ENCODE peak calls at places on chromosomes 11 and 22, in six cellular contexts. G, Z, S, D, E and N are unnamed samples.

GRCh38 chr22:45548991-45549736 is 46.5 kb downstream of the FBLN1 start:
- DNase-seq in D (no peak), S (peak; percentile 49), G (no peak), E (no peak), Z (no peak), N (no peak)

GRCh38 chr11:60594998-60595637 is 79.9 kb downstream of the MS4A13 start:
- DNase-seq in S (no peak), G (no peak), E (no peak), D (no peak), Z (no peak), N (no peak)

GRCh38 chr22:24521791-24522245 is 26.7 kb downstream of the UPB1 start:
- DNase-seq in E (no peak), G (no peak), S (peak; percentile 91), D (peak; percentile 69), Z (no peak), N (no peak)

GRCh38 chr11:114125531-114125930 is 66.0 kb downstream of the ZBTB16 start:
- DNase-seq in S (no peak), G (no peak), D (no peak), E (no peak), Z (no peak), N (no peak)

GRCh38 chr11:47552086-47552580 is 799 bp downstream of the CELF1 start:
- DNase-seq in G (no peak), Z (no peak), S (peak; percentile 63), D (peak; percentile 58), E (no peak), N (no peak)

GRCh38 chr11:78613053-78613813 is 38.6 kb upstream of the NARS2 start:
- DNase-seq in G (no peak), Z (no peak), D (no peak), E (no peak), S (peak; percentile 22), N (no peak)

GRCh38 chr11:34316347-34317037 is 41.3 kb downstream of the ABTB2 start:
- DNase-seq in G (no peak), D (no peak), E (no peak), S (no peak), Z (no peak), N (no peak)

GRCh38 chr11:17921620-17922473 is 91.0 kb downstream of the SERGEF start:
- DNase-seq in Z (no peak), S (no peak), G (no peak), D (no peak), E (no peak), N (peak; percentile 68)

GRCh38 chr11:16809901-16810668 is 71.6 kb downstream of the C11orf58 start:
- DNase-seq in G (no peak), Z (no peak), S (no peak), D (no peak), E (peak; percentile 58), N (no peak)

GRCh38 chr22:48940988-48941902 is 886.4 kb downstream of the BRD1 start:
- DNase-seq in G (no peak), D (peak; percentile 37), Z (no peak), S (no peak), E (peak; percentile 30), N (no peak)

GRCh38 chr11:13486926-13487660 is 8.7 kb downstream of the PTH start:
- DNase-seq in S (peak; percentile 87), E (no peak), D (peak; percentile 91), G (no peak), Z (no peak), N (no peak)

GRCh38 chr11:71995726-71996291 is 2.9 kb upstream of the IL18BP start:
- DNase-seq in G (no peak), E (no peak), Z (no peak), S (no peak), D (no peak), N (no peak)

GRCh38 chr22:32518848-32519247 is 44.2 kb downstream of the FBXO7 start:
- DNase-seq in E (no peak), S (peak; percentile 40), D (no peak), G (no peak), Z (no peak), N (no peak)

GRCh38 chr22:40116496-40117200 is 61.1 kb upstream of the TNRC6B start:
- DNase-seq in G (no peak), E (no peak), S (no peak), Z (no peak), D (no peak), N (no peak)

GRCh38 chr11:102637731-102638130 is 12.6 kb upstream of the MMP20 start:
- DNase-seq in G (no peak), Z (no peak), E (no peak), D (no peak), S (no peak), N (no peak)

DNA sequence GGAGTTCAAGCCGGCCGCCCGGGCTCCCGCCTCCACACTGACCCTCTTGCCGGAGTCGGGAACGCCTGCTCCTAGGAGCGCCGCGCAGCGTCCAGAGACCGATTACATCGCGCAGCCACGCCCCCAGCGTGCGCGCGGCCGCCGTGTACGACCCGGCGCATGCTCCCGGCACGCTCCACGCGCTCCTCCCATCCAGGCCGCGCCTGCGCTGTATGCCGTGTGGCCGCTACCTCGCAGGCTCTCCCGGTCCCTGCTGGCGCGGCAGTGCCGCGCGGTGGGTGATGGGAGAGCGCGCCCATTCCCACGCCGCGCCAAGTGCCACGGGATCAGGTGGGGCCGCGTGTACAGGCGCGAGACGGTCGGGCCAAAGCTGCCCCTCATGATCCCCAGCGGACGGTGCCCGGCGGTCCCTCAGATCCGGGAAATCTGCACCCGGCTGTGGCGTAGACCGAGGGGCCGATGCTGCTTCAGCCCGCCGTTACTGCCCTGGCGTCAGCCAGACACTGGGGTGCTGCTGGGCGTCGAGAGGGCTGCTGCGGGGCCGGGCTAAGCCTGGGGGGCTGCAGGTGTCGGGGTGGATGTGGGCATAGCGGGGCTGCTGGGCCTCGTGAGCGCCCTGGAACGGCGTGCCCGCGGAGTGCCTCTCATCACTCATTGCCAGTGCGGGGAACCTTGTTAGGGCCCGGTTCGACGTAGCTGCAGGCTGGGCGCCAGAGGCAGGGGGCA is at the start of the genes GNB1L and RTL10:
- DNase-seq in S (peak; percentile 98), G (peak; percentile 90), Z (peak; percentile 96), E (peak; percentile 97), D (peak; percentile 94), N (peak; percentile 60)
- TF ChIP-seq POLR2AphosphoS5 in S (peak; percentile 94), G (peak; percentile 87), Z (peak; percentile 80), E (peak; percentile 77), D (peak; percentile 85), N (peak; percentile 98)

DNA sequence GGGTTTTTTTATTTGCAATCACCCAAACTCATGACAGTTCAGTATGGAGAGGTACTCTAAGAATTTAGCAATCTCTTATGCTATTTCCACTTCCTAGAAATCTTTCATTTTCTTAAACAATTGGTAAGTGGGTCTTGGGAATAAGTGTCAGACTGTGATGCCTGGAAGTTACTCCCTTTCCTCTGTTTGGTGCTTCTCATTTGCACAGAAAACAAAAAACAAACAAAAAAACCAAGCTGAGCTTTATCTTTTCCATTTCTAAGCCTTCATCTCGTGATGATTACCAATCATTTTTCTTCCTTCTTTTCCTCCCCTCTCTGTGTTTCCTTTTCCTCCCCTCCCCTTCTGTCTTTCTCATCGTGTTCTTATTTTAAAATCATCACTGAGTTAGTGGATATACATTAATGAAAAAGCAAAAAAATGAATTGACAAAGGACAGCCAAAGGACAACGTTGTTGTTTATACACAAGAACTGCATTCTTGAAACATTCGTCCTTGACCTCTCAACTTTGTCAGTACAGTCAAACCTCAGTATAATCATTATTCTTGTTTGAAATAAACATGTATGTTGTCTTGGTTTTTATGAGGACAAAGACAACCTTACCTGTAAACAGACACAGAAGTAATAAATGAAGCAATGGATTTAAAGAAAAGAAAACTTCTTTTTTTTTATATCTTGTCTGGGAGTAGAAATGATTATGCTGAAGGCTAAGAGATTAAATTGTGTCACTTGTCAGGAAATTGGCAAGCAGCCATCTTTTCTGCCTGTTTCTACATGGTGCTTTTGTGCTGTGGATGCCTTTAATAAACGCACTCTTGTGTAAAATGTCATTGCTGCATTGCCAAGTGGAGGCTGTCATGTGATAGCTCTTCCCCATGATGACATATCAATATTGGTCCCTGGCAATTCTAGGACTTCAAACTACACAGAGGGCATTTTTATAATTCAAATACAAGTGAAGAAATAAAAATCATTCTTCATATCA is 803.2 kb upstream of the CCDC90B start:
- DNase-seq in S (no peak), G (no peak), E (no peak), Z (no peak), D (no peak), N (peak; percentile 50)
- TF ChIP-seq POLR2AphosphoS5 in S (no peak), G (no peak), E (no peak), Z (no peak), D (no peak), N (no peak)

GRCh38 chr11:118610773-118611432 is 3.5 kb downstream of the PHLDB1 start:
- DNase-seq in S (peak; percentile 94), Z (peak; percentile 69), E (peak; percentile 85), G (no peak), D (peak; percentile 98), N (no peak)
- TF ChIP-seq POLR2AphosphoS5 in S (no peak), Z (no peak), E (no peak), G (no peak), D (no peak), N (no peak)

GRCh38 chr22:46905834-46906233 is 143.4 kb downstream of the TBC1D22A start:
- DNase-seq in E (no peak), Z (no peak), D (no peak), G (no peak), S (no peak), N (no peak)

GRCh38 chr22:46900549-46900948 is 138.1 kb downstream of the TBC1D22A start:
- DNase-seq in Z (no peak), E (no peak), S (no peak), G (no peak), D (no peak), N (no peak)

GRCh38 chr22:46902436-46902835 is 140.0 kb downstream of the TBC1D22A start:
- DNase-seq in S (no peak), G (no peak), E (no peak), D (no peak), Z (no peak), N (no peak)

GRCh38 chr22:46905415-46905814 is 143.0 kb downstream of the TBC1D22A start:
- DNase-seq in G (no peak), E (no peak), D (peak; percentile 35), Z (no peak), S (no peak), N (no peak)

GRCh38 chr22:46902998-46903916 is 140.8 kb downstream of the TBC1D22A start:
- DNase-seq in Z (no peak), E (no peak), G (no peak), D (peak; percentile 69), S (peak; percentile 74), N (no peak)
- TF ChIP-seq POLR2AphosphoS5 in Z (no peak), E (no peak), G (no peak), D (no peak), S (no peak), N (no peak)

GRCh38 chr11:61888043-61888442 is 3.3 kb downstream of the FADS3 start:
- DNase-seq in S (no peak), G (no peak), E (peak; percentile 67), Z (no peak), D (no peak), N (no peak)
- TF ChIP-seq POLR2AphosphoS5 in S (no peak), G (no peak), E (peak; percentile 47), Z (no peak), D (no peak), N (no peak)

GRCh38 chr11:101552893-101553292 is 30.9 kb downstream of the TRPC6 start:
- DNase-seq in S (no peak), Z (no peak), D (no peak), E (no peak), G (no peak), N (no peak)
- TF ChIP-seq POLR2AphosphoS5 in S (no peak), Z (no peak), D (no peak), E (no peak), G (no peak), N (no peak)

GRCh38 chr11:95266751-95267374 is 35.9 kb upstream of the SESN3 start:
- DNase-seq in Z (no peak), G (no peak), D (no peak), E (no peak), S (no peak), N (no peak)
- TF ChIP-seq POLR2AphosphoS5 in Z (no peak), G (no peak), D (no peak), E (peak; percentile 30), S (no peak), N (no peak)

GRCh38 chr11:68582416-68583046 is 101.8 kb upstream of the GAL start:
- DNase-seq in G (no peak), Z (no peak), E (no peak), D (no peak), S (no peak), N (no peak)
- TF ChIP-seq POLR2AphosphoS5 in G (no peak), Z (no peak), E (no peak), D (no peak), S (no peak), N (no peak)